ENCODE peak calls at places on chromosomes 16 and 17, in nine cellular contexts. M, H, T, V, U, W, O, Q and G are unnamed samples.
A peak's percentile ranks its signal among the peaks of the same experiment; 100 is the strongest.

GRCh38 chr16:2848933-2849332 is 9.0 kb downstream of the PRSS22 start:
- DNase-seq in M (no peak), T (no peak), O (no peak), W (no peak), V (no peak), H (no peak), U (no peak), Q (no peak), G (no peak)

GRCh38 chr16:8555400-8555799 is 34.9 kb downstream of the TMEM114 start:
- DNase-seq in H (no peak), O (no peak), U (no peak), M (no peak), Q (no peak), W (no peak), V (no peak), T (no peak), G (no peak)

GRCh38 chr17:70022175-70022574 is 52.9 kb upstream of the KCNJ16 start:
- DNase-seq in V (no peak), H (no peak), T (no peak), M (no peak), O (no peak), U (no peak), W (no peak), Q (no peak), G (no peak)

GRCh38 chr16:58510097-58510775 is 5.1 kb upstream of the SETD6 start:
- DNase-seq in W (no peak), M (no peak), T (no peak), Q (no peak), U (no peak), H (no peak), O (no peak), V (no peak), G (no peak)

GRCh38 chr17:49993423-49994037 is 1.5 kb downstream of the DLX3 start:
- DNase-seq in Q (no peak), W (peak; percentile 39), U (no peak), V (no peak), H (no peak), T (no peak), M (no peak), O (peak; percentile 27), G (no peak)

GRCh38 chr17:18006495-18007239 is 32.3 kb downstream of the ATPAF2 start:
- DNase-seq in H (no peak), T (no peak), W (no peak), U (no peak), O (no peak), M (no peak), V (no peak), Q (no peak), G (no peak)

GRCh38 chr17:39486242-39486641 is 25.0 kb downstream of the CDK12 start:
- DNase-seq in W (no peak), Q (peak; percentile 42), V (peak; percentile 50), O (no peak), U (no peak), M (no peak), H (no peak), T (no peak), G (no peak)

GRCh38 chr16:27685802-27686201 is 135.9 kb downstream of the KATNIP start:
- DNase-seq in W (no peak), U (no peak), V (no peak), M (no peak), O (no peak), H (no peak), Q (peak; percentile 52), T (no peak), G (no peak)

GRCh38 chr16:57603110-57604024 is 25.1 kb upstream of the ADGRG1 start:
- DNase-seq in T (no peak), O (no peak), W (no peak), U (peak; percentile 45), M (no peak), V (no peak), Q (no peak), H (no peak), G (no peak)

GRCh38 chr17:38898812-38899348 is 26.5 kb upstream of the LASP1NB start:
- DNase-seq in T (peak; percentile 60), V (no peak), Q (no peak), U (peak; percentile 81), H (peak; percentile 71), W (peak; percentile 91), M (no peak), O (peak; percentile 87), G (no peak)